ENCODE peak calls at places on chromosomes 13 and 19, in five cellular contexts. B is effector memory CD4-positive, alpha-beta T cell; R is activated CD4-positive, alpha-beta T cell treated with anti-CD3 and anti-CD28 coated beads, Interleukin-2, amount 10 ng/mL, durations not matched to agents 7 days and 5 days; G is H54; O is GDM1. C is an unnamed sample.

GRCh38 chr13:50708461-50708860 is 135.0 kb downstream of the DLEU7 start:
- DNase-seq in G (no peak), B (no peak), O (no peak), R (no peak), C (no peak)

GRCh38 chr19:10802479-10802878 is 33.5 kb downstream of the TMED1 start:
- DNase-seq in R (no peak), O (no peak), B (no peak), G (no peak), C (no peak)

GRCh38 chr13:37134411-37135041 is 29.1 kb upstream of the CSNK1A1L start:
- DNase-seq in G (no peak), R (no peak), B (no peak), O (no peak), C (peak)

GRCh38 chr13:108213946-108214345 is 1.4 kb downstream of the LIG4 start:
- DNase-seq in R (no peak), O (no peak), G (no peak), B (no peak), C (no peak)

GRCh38 chr19:50725932-50726230 is 2.7 kb downstream of the CLEC11A start:
- DNase-seq in O (no peak), G (no peak), R (no peak), B (no peak), C (no peak)

GRCh38 chr19:18603255-18603957 is 3.2 kb downstream of the CRLF1 start:
- DNase-seq in B (no peak), R (no peak), O (no peak), G (no peak), C (peak)

GRCh38 chr19:20247016-20247683 is 80.1 kb downstream of the ZNF486 start:
- DNase-seq in R (peak), G (no peak), O (no peak), B (no peak), C (no peak)

GRCh38 chr13:30898721-30899188 is 7.3 kb upstream of the MEDAG start:
- DNase-seq in G (peak), R (no peak), B (no peak), O (peak), C (peak)

GRCh38 chr19:51372649-51373504 is at the start of gene NKG7:
- DNase-seq in G (no peak), R (peak), O (peak), B (peak), C (no peak)

GRCh38 chr19:36013280-36014028 is 559 bp downstream of the ALKBH6 start:
- DNase-seq in R (no peak), B (no peak), G (no peak), O (no peak), C (no peak)

GRCh38 chr13:111906306-111906705 is 160.6 kb upstream of the SOX1 start:
- DNase-seq in R (no peak), G (no peak), B (no peak), O (no peak), C (no peak)

C was measured in astrocyte of the spinal cord.